ENCODE peak calls at places on chromosomes 1 and 21, in nine cellular contexts. Q, S, T, J, C, F, B, H and V are unnamed samples.

GRCh38 chr1:4825841-4826450 is 171.5 kb downstream of the AJAP1 start:
- DNase-seq in T (no peak), F (no peak), Q (peak; percentile 19), J (no peak), H (peak; percentile 7), B (no peak), C (no peak), S (peak; percentile 78), V (no peak)

GRCh38 chr1:66563094-66563800 is 29.3 kb downstream of the SGIP1 start:
- DNase-seq in H (no peak), C (no peak), Q (peak; percentile 14), T (no peak), J (peak; percentile 76), S (no peak), B (peak; percentile 13), F (no peak), V (no peak)

GRCh38 chr1:68819190-68819829 is 322.4 kb upstream of the DEPDC1 start:
- DNase-seq in F (no peak), C (no peak), T (no peak), S (no peak), J (no peak), B (no peak), H (peak; percentile 1), Q (peak; percentile 9), V (no peak)

GRCh38 chr1:202807367-202807925 is 775 bp downstream of the KDM5B start:
- DNase-seq in J (peak; percentile 68), T (peak; percentile 86), C (peak; percentile 33), H (no peak), F (no peak), Q (peak; percentile 51), S (no peak), B (peak; percentile 30), V (peak; percentile 40)

GRCh38 chr1:156963621-156964020 is 43.2 kb downstream of the LRRC71 start:
- DNase-seq in B (no peak), Q (no peak), F (no peak), J (no peak), S (no peak), T (no peak), H (no peak), C (peak; percentile 58), V (no peak)

GRCh38 chr1:27864264-27864895 is 8.0 kb upstream of the THEMIS2 start:
- DNase-seq in B (no peak), F (no peak), S (no peak), H (no peak), T (no peak), Q (no peak), J (no peak), C (peak; percentile 72), V (no peak)

GRCh38 chr1:172763088-172763487 is 104.2 kb downstream of the FASLG start:
- DNase-seq in F (no peak), T (no peak), B (no peak), H (no peak), J (no peak), S (no peak), Q (no peak), C (no peak), V (no peak)

GRCh38 chr1:101507547-101507971 is 270.7 kb downstream of the S1PR1 start:
- DNase-seq in B (no peak), T (no peak), J (no peak), H (no peak), C (no peak), S (no peak), Q (no peak), F (no peak), V (no peak)

GRCh38 chr21:42361286-42361685 is 5.0 kb downstream of the TFF1 start:
- DNase-seq in Q (no peak), C (no peak), B (no peak), J (no peak), T (no peak), H (no peak), S (no peak), F (no peak), V (no peak)

GRCh38 chr21:31201548-31201947 is 142.5 kb downstream of the TIAM1 start:
- DNase-seq in Q (no peak), B (peak; percentile 10), F (peak; percentile 74), T (no peak), S (no peak), H (no peak), C (peak; percentile 32), J (peak; percentile 83), V (peak; percentile 29)

DNA sequence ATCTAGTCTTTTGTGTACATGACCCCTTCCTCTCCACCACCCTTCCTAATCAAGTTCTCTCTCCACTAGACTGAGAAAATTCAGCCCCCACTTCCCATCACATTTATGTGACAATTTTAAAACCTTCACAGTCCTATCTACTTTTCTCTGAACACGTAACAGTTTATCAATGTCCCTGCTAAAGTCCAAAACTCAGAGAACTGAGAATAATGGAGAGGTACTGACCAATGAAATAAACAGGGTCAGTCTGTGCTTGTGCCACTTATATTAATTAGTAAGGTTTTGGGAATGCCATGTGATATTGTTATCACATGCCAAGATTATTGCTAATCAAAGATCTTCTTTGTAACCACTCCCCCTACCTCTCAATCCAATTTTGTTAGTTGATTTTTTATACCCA is 164.2 kb upstream of the KIAA0040 start:
- DNase-seq in H (no peak), J (no peak), C (no peak), S (no peak), T (no peak), Q (no peak), B (no peak), F (no peak), V (no peak)
- TF ChIP-seq EP300 in H (no peak), J (no peak), C (no peak), S (no peak), T (no peak), Q (no peak), B (no peak), F (no peak), V (no peak)

GRCh38 chr1:38641661-38642060 is 217.9 kb downstream of the RRAGC start:
- DNase-seq in F (no peak), H (no peak), C (no peak), S (peak; percentile 90), B (no peak), T (no peak), Q (no peak), J (no peak), V (no peak)

GRCh38 chr1:38644092-38644491 is 215.5 kb downstream of the RRAGC start:
- DNase-seq in F (no peak), T (no peak), Q (no peak), B (no peak), J (no peak), S (peak; percentile 57), H (no peak), C (no peak), V (no peak)

DNA sequence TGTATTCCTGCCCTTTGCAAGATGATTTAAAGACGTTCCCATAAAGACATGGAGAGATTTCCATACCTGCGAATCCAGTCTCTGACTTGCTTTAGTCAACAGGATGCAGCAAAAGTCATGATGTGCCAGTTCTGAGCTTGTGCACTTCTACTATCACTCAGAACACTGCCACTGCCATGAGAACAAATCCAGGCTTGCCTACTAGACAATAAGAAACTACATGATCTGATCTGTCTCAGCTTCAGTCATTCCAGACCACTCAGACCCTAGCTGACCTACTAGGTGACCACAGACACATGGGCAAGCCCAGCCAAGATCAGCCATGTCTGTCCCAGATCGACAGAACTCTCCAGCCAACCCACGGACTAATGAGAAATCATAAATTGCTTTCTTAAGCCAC is 219.2 kb downstream of the RRAGC start:
- DNase-seq in S (no peak), C (no peak), F (no peak), J (no peak), H (no peak), B (no peak), T (no peak), Q (no peak), V (no peak)
- TF ChIP-seq EP300 in S (no peak), C (no peak), F (no peak), J (no peak), H (no peak), B (no peak), T (no peak), Q (no peak), V (no peak)

GRCh38 chr1:204202481-204202880 is 6.2 kb upstream of the KISS1 start:
- DNase-seq in H (no peak), T (no peak), C (no peak), Q (no peak), B (no peak), F (peak; percentile 25), J (no peak), S (no peak), V (no peak)

GRCh38 chr1:204201651-204202050 is 5.4 kb upstream of the KISS1 start:
- DNase-seq in F (peak; percentile 46), H (no peak), Q (no peak), C (no peak), J (no peak), B (no peak), S (no peak), T (no peak), V (no peak)

GRCh38 chr1:204204944-204205343 is 8.7 kb upstream of the KISS1 start:
- DNase-seq in J (no peak), S (no peak), T (no peak), B (no peak), Q (no peak), F (no peak), C (no peak), H (no peak), V (no peak)

GRCh38 chr1:204205486-204205885 is 8.3 kb downstream of the GOLT1A start:
- DNase-seq in H (no peak), Q (no peak), S (no peak), T (no peak), B (no peak), C (no peak), F (no peak), J (no peak), V (no peak)

DNA sequence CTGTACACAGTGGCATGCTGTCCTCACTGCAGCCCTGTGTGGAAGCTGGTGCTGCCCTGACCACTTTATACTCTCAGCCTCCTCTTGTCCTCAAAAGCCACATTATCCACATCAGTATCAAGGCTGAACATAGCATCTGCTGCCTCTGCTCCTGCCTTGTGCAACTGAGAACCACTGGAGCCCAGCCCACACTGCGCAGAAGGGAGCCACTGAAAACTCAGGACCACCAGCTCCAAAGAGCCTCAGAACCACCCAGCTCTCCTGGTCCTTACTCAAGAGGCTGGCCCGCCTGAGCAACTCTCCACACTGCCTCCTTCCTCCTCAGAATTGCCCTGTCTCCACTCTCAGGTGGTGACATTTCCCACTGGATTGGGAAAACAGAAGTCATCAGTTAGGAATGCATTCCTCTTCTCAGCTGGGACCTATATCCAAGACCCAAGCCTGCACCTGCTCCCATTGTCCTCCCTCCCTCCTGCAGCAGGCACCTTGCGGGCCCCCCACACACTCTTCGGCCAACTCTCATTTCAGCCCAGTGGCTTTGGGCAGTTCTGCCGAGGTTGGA is 7.0 kb upstream of the KISS1 start:
- DNase-seq in S (no peak), Q (no peak), T (no peak), B (no peak), C (no peak), F (no peak), J (no peak), H (no peak), V (no peak)
- TF ChIP-seq EP300 in S (no peak), Q (no peak), T (no peak), B (no peak), C (no peak), F (no peak), J (no peak), H (no peak), V (no peak)

DNA sequence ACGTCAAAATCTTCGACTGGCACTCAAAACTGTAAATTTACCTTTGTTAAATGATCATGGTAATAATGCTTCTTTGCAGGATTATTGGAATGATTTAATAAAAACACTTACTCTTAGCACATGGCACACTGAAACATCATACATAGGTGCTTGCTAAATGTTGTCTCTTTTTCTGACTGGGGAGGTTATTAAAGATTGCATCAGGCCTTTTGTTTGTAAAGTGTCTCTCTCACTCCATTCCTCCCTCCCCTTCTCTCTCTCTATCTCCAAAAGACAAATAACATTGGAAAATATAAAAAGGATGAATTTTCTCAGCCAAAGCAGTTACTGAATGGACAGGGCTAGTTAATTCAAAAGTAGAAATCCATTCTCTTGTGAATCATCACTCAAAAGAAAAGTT is 404.2 kb downstream of the DPYD start:
- DNase-seq in H (no peak), T (no peak), B (no peak), S (no peak), Q (no peak), J (no peak), F (no peak), C (no peak), V (no peak)
- TF ChIP-seq EP300 in H (no peak), T (no peak), B (no peak), S (no peak), Q (no peak), J (no peak), F (no peak), C (no peak), V (no peak)